ENCODE peak calls at places on chromosomes 11 and 22, in six cellular contexts. P is breast epithelium, M is transverse colon, W is tibial nerve, N is A549, L is NB4. G is an unnamed sample.

GRCh38 chr11:105153392-105153791 is 13.8 kb upstream of the CARD18 start:
- DNase-seq in N (no peak), P (no peak), L (no peak), M (no peak), W (no peak), G (no peak)

GRCh38 chr11:14380947-14381555 is 22.1 kb upstream of the RRAS2 start:
- DNase-seq in M (peak), P (peak), L (no peak), W (peak), N (peak), G (peak)

GRCh38 chr22:24390576-24390975 is 36.8 kb upstream of the ADORA2A start:
- DNase-seq in P (no peak), N (no peak), W (no peak), M (no peak), L (no peak), G (no peak)

GRCh38 chr11:83006877-83007330 is 64.8 kb downstream of the RAB30 start:
- DNase-seq in M (no peak), P (no peak), N (no peak), W (no peak), L (no peak), G (no peak)

GRCh38 chr11:122751298-122752070 is 86.8 kb upstream of the CRTAM start:
- DNase-seq in L (peak), M (no peak), P (no peak), W (no peak), N (no peak), G (no peak)

GRCh38 chr11:32580967-32581366 is 2.7 kb upstream of the EIF3M start:
- DNase-seq in M (no peak), P (no peak), L (no peak), W (no peak), N (no peak), G (peak)

GRCh38 chr11:33624082-33624481 is 76.5 kb downstream of the C11orf91 start:
- DNase-seq in L (no peak), P (no peak), N (no peak), W (no peak), M (no peak), G (no peak)

GRCh38 chr11:72778535-72779494 is 15.0 kb downstream of the STARD10 start:
- DNase-seq in M (peak), P (no peak), L (no peak), N (no peak), W (no peak), G (peak)

GRCh38 chr11:10515418-10515817 is 25.6 kb downstream of the RNF141 start:
- DNase-seq in N (no peak), W (no peak), P (no peak), L (no peak), M (no peak), G (no peak)

DNA sequence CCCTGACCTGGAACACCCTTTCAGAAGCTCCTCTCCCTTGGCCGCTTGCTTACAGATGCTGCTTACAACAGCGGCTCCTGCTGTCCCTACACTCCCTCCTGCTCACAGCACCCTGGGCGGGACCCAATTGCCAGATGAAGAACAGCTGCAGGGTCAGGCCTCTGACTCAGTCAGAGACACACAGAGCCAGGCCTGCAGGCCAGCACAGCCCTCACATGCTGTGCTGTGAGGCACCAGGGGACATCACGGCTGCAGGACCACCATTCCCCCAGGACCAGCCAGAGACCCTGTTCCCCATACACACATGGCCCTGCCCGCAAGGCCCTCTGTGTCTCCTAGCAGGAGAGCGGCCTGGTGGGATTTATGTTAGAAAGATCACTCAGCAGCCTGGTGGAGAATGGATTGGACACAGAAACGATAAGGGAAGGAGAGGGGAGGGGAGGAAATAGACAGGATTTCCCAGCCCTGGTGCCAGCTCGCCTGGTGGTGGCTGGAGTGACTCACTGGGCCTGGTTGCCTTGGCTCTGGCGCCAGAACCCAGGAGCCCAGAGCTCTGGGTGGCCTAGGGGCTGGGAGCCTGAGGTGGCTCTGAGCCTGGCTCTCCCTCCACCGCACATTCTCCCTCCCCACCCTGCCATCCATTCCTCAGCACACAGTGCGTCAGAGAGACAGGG is 6.7 kb downstream of the CAPN5 start:
- DNase-seq in W (peak), N (peak), L (peak), M (peak), P (peak), G (peak)
- TF ChIP-seq POLR2A in W (peak), N (peak), L (no peak), M (peak), P (no peak), G (no peak)

DNA sequence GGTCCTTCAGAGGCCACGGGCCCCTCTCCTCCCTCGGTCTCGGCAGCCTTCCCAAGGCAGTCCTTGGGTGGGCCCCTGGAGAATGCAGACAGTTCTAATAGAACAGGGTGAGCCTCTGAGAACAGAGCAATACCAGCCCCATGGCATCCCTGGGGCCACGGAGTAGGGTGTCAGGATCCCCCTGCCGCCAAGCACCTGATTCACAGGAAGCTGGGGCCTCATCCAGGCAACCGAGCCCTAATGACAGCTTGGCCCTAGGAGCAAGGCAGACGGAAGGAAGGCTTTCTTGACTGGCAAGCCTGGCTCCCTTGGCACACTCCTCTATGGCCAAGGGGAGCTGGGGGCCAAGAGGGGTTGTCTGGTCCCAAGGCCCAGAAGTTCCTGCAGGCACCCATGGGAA is 15.2 kb downstream of the TXN2 start:
- DNase-seq in W (no peak), M (no peak), P (no peak), L (no peak), N (no peak), G (no peak)
- TF ChIP-seq POLR2A in W (no peak), M (no peak), P (no peak), L (no peak), N (no peak), G (no peak)

GRCh38 chr11:113316251-113316650 is 1.9 kb downstream of the TTC12 start:
- DNase-seq in P (no peak), N (no peak), W (no peak), L (no peak), M (no peak), G (no peak)

GRCh38 chr11:113313601-113314000 is 782 bp upstream of the TTC12 start:
- DNase-seq in N (no peak), M (no peak), W (no peak), P (no peak), L (no peak), G (no peak)

GRCh38 chr11:113317297-113317696 is 2.9 kb downstream of the TTC12 start:
- DNase-seq in P (no peak), M (no peak), N (no peak), L (no peak), W (no peak), G (no peak)

GRCh38 chr11:113314065-113314388 is 356 bp upstream of the TTC12 start:
- DNase-seq in P (no peak), L (no peak), N (no peak), M (no peak), W (no peak), G (no peak)

DNA sequence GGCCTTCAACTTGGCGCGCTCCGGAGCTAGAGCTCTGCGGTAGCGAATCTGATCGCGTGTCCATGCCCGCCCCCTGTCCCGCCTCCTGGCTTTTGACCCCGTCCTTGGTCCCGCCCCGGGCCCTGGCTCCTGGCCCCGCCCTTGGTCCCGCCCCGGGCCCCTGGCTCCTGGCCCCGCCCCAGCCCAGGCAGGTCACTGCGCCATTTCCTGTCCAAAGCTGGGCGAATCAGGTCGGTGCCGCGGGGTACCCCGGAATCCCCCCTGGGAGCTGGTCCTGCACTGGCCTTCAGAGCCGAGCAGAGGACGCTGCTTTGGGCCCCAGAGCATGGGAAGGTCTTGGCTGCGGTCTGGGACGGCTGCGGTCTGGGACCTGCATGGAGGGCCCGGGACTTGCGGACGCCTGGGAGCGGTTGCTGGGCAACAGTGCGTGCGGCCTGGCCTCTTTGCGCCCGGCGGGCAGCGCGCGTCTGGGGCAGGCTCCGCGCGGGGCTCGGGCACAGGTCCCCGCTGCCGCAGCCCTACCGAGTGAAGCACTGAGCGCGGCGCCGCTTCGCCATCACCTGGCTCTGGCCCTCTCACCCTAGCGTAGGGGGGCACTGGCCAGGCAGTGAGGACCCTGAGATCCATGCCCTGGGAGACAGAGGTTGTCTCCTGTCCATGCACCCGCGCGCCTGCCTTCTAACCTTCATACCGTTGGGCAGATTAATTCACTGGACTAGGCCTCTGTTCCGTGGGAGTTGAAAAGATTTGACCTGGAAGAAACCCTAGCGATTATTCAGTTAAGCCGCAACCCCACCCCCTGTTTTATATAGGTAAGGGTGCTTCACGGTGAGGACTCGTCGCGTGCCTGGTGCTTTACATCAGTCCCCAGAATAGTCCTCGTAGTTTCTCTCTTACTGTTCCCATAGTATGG is at the start of gene TTC12:
- DNase-seq in M (peak), N (peak), W (peak), L (peak), P (peak), G (peak)
- TF ChIP-seq POLR2A in M (peak), N (peak), W (peak), L (no peak), P (peak), G (peak)

GRCh38 chr11:73982990-73983763 is 534 bp upstream of the UCP2 start:
- DNase-seq in M (peak), L (peak), W (peak), P (peak), N (peak), G (peak)
- TF ChIP-seq POLR2A in M (peak), L (peak), W (peak), P (peak), N (no peak), G (peak)

GRCh38 chr11:67453816-67454732 is 1.1 kb upstream of the CABP4 start:
- DNase-seq in P (no peak), N (no peak), W (no peak), L (no peak), M (no peak), G (no peak)
- TF ChIP-seq POLR2A in P (no peak), N (no peak), W (no peak), L (no peak), M (no peak), G (no peak)

DNA sequence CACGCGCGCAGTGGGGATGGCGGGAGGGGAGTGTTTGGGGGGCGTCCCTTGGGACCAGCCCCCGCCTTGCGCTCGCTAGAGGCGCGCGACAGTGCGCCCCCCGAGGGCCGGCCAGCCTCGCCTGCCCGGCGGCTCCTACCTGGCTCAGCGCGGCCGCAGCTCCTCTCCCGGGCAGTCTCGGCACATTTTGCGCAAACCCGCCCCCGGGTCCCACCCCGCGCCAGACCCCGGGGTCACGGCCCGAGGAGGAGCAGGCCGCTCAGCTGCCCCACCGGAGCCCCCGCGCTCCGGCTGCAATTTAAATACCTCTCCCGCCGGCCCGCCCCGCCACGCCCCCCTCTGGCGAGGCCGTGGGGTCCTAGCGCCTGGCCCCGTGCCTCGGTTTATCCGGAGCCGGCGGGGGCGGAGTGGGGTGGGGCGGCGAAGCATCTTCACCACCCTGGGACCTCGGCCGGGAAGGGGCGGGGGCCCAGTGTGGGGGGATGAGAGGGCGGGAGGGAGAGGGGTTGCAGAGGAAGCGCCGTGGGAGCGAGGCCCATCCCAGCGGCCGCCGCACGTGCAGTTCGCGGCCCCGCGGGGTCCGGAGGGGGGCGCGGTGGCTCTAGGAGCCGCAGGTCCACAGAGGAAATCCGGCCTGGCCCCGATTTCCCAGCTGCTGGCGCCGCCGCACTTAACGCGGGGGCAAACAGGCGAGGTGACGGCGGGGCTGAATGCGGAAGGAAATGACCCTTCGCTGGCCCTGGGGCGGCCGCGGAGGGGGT is at the start of gene LRRC32:
- DNase-seq in W (peak), N (no peak), L (peak), P (peak), M (peak), G (no peak)
- TF ChIP-seq POLR2A in W (peak), N (no peak), L (no peak), P (no peak), M (peak), G (no peak)

DNA sequence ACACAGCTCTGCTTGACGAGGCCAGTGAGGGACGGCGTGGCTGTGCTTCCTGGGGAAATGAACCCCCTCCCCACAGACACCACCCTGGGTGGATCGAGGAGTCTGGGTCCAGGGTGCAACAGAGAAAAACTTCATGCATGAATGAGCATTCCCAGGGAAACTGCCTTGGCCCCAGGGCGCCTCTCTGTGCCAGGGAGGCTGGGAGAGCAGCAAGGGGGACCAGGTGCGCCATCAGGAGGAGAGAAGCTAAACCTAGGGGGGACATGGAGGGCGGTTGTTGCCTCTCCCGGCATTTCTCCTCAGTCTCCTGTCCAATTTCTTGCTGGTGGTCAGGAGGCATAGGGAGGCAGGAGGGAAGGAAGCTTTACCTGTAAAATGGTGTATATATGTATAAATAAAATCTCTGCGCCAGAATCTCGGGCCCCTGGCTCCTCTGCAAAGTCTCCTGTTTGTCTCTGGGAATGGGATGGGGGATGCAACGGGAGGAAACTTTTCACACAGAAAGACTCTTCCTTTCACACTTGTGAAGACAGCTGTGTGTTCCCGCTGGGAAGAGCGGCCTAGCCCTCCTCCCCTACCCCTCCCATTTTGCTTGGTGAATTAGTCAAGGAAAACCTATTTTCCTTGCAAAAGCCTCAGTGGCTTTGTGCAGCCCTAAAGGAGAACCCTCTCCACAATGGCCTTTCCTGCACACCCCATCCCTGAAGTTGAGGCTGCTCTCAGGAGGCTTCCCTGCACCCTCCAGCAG is 9.2 kb upstream of the IGF2 start:
- DNase-seq in M (no peak), L (no peak), P (no peak), W (no peak), N (no peak), G (no peak)
- TF ChIP-seq POLR2A in M (no peak), L (no peak), P (no peak), W (no peak), N (no peak), G (no peak)

GRCh38 chr22:50672471-50673230 is at the start of gene SHANK3:
- DNase-seq in L (no peak), P (no peak), N (no peak), W (no peak), M (no peak), G (no peak)
- TF ChIP-seq POLR2A in L (no peak), P (no peak), N (no peak), W (no peak), M (peak), G (no peak)

G was measured in HepG2.